ENCODE peak calls at places on chromosome 9, in nine cellular contexts. A, H, E, Z, Q, U, G, X and I are unnamed samples.

GRCh38 chr9:121454972-121455371 is 44.7 kb downstream of the GGTA1 start:
- DNase-seq in U (no peak), H (no peak), Q (no peak), E (no peak), X (peak), G (no peak), A (no peak), Z (no peak), I (no peak)

GRCh38 chr9:137143459-137143858 is 4.5 kb downstream of the GRIN1 start:
- DNase-seq in A (no peak), X (no peak), Z (no peak), E (no peak), H (no peak), U (no peak), Q (no peak), G (no peak), I (no peak)

GRCh38 chr9:133137451-133138231 is 16.6 kb upstream of the RALGDS start:
- DNase-seq in E (no peak), Z (no peak), G (no peak), U (no peak), H (no peak), Q (peak), A (no peak), X (no peak), I (no peak)

GRCh38 chr9:95857896-95858295 is 17.6 kb upstream of the ERCC6L2 start:
- DNase-seq in G (no peak), E (no peak), X (no peak), A (no peak), Z (no peak), Q (no peak), U (no peak), H (no peak), I (no peak)

GRCh38 chr9:129774791-129775149 is 21.9 kb upstream of the PTGES start:
- DNase-seq in G (peak), A (no peak), Q (no peak), Z (peak), U (no peak), E (no peak), H (no peak), X (no peak), I (no peak)

GRCh38 chr9:88477300-88477751 is 57.7 kb upstream of the NXNL2 start:
- DNase-seq in Z (no peak), A (no peak), E (no peak), Q (no peak), U (peak), X (peak), G (no peak), H (peak), I (no peak)

GRCh38 chr9:72586388-72587160 is 65.2 kb downstream of the TMC1 start:
- DNase-seq in H (peak), Q (no peak), Z (no peak), X (peak), A (no peak), E (no peak), G (no peak), U (peak), I (no peak)

GRCh38 chr9:109652971-109653370 is 127.0 kb upstream of the PALM2AKAP2 start:
- DNase-seq in Z (peak), Q (peak), G (no peak), E (no peak), U (peak), H (no peak), A (no peak), X (peak), I (no peak)

GRCh38 chr9:18379073-18379811 is 94.7 kb upstream of the ADAMTSL1 start:
- DNase-seq in A (no peak), X (no peak), G (no peak), H (peak), E (no peak), Z (no peak), U (peak), Q (no peak), I (no peak)

GRCh38 chr9:84054341-84055010 is 73.9 kb downstream of the RMI1 start:
- DNase-seq in Q (no peak), E (no peak), G (no peak), A (no peak), U (no peak), X (no peak), Z (no peak), H (no peak), I (no peak)

GRCh38 chr9:79616971-79617370 is 45.2 kb downstream of the TLE4 start:
- DNase-seq in G (no peak), A (no peak), Q (no peak), Z (no peak), X (no peak), E (no peak), U (no peak), H (no peak), I (no peak)

GRCh38 chr9:7316967-7317366 is 482.6 kb downstream of the DMAC1 start:
- DNase-seq in A (no peak), Q (no peak), U (no peak), E (no peak), X (no peak), H (no peak), G (no peak), Z (no peak), I (no peak)

GRCh38 chr9:115415450-115415849 is 297.5 kb upstream of the TNC start:
- DNase-seq in X (no peak), U (no peak), A (no peak), E (no peak), Z (no peak), Q (no peak), G (no peak), H (no peak), I (no peak)